ENCODE peak calls at places on chromosomes 2 and 18, in ten cellular contexts. One of them, this sample, is unnamed.

GRCh38 chr2:28411956-28412609 is 19.4 kb downstream of the FOSL2 start:
- DNase-seq in K562: no peak
- DNase-seq in SJSA1: no peak
- DNase-seq in uterus: no peak
- DNase-seq in heart left ventricle: no peak
- DNase-seq in heart right ventricle: no peak
- DNase-seq in fibroblast of lung: no peak
- DNase-seq in epithelial cell of prostate: no peak
- DNase-seq in IMR-90: no peak
- DNase-seq in RWPE1: no peak
- DNase-seq in this sample: no peak

GRCh38 chr2:138831154-138831553 is 51.0 kb upstream of the NXPH2 start:
- DNase-seq in K562: no peak
- DNase-seq in SJSA1: no peak
- DNase-seq in uterus: no peak
- DNase-seq in heart left ventricle: no peak
- DNase-seq in heart right ventricle: no peak
- DNase-seq in fibroblast of lung: no peak
- DNase-seq in epithelial cell of prostate: no peak
- DNase-seq in IMR-90: no peak
- DNase-seq in RWPE1: no peak
- DNase-seq in this sample: no peak

GRCh38 chr2:218516614-218517013 is 51.5 kb downstream of the USP37 start:
- DNase-seq in K562: peak
- DNase-seq in SJSA1: no peak
- DNase-seq in uterus: no peak
- DNase-seq in heart left ventricle: no peak
- DNase-seq in heart right ventricle: no peak
- DNase-seq in fibroblast of lung: peak
- DNase-seq in epithelial cell of prostate: no peak
- DNase-seq in IMR-90: peak
- DNase-seq in RWPE1: no peak
- DNase-seq in this sample: no peak

GRCh38 chr18:77597726-77598125 is 348.1 kb downstream of the GALR1 start:
- DNase-seq in K562: no peak
- DNase-seq in SJSA1: no peak
- DNase-seq in uterus: no peak
- DNase-seq in heart left ventricle: no peak
- DNase-seq in heart right ventricle: no peak
- DNase-seq in fibroblast of lung: no peak
- DNase-seq in epithelial cell of prostate: no peak
- DNase-seq in IMR-90: no peak
- DNase-seq in RWPE1: no peak
- DNase-seq in this sample: no peak

GRCh38 chr2:195592101-195592500 is 64.9 kb upstream of the SLC39A10 start:
- DNase-seq in K562: no peak
- DNase-seq in SJSA1: no peak
- DNase-seq in uterus: no peak
- DNase-seq in heart left ventricle: no peak
- DNase-seq in heart right ventricle: no peak
- DNase-seq in fibroblast of lung: no peak
- DNase-seq in epithelial cell of prostate: no peak
- DNase-seq in IMR-90: no peak
- DNase-seq in RWPE1: no peak
- DNase-seq in this sample: no peak

GRCh38 chr18:45527891-45528290 is 87.4 kb upstream of the SLC14A2 start:
- DNase-seq in K562: no peak
- DNase-seq in SJSA1: no peak
- DNase-seq in uterus: no peak
- DNase-seq in heart left ventricle: no peak
- DNase-seq in heart right ventricle: no peak
- DNase-seq in fibroblast of lung: no peak
- DNase-seq in epithelial cell of prostate: peak
- DNase-seq in IMR-90: no peak
- DNase-seq in RWPE1: no peak
- DNase-seq in this sample: no peak

GRCh38 chr2:39991298-39991697 is 212.2 kb upstream of the THUMPD2 start:
- DNase-seq in K562: no peak
- DNase-seq in SJSA1: no peak
- DNase-seq in uterus: no peak
- DNase-seq in heart left ventricle: no peak
- DNase-seq in heart right ventricle: no peak
- DNase-seq in fibroblast of lung: peak
- DNase-seq in epithelial cell of prostate: no peak
- DNase-seq in IMR-90: peak
- DNase-seq in RWPE1: no peak
- DNase-seq in this sample: no peak

GRCh38 chr18:62030091-62030985 is 137.5 kb upstream of the RNF152 start:
- DNase-seq in K562: no peak
- DNase-seq in SJSA1: peak
- DNase-seq in uterus: no peak
- DNase-seq in heart left ventricle: no peak
- DNase-seq in heart right ventricle: no peak
- DNase-seq in fibroblast of lung: no peak
- DNase-seq in epithelial cell of prostate: no peak
- DNase-seq in IMR-90: no peak
- DNase-seq in RWPE1: no peak
- DNase-seq in this sample: no peak

GRCh38 chr2:53490659-53491058 is 276.9 kb upstream of the CHAC2 start:
- DNase-seq in K562: no peak
- DNase-seq in SJSA1: peak
- DNase-seq in uterus: peak
- DNase-seq in heart left ventricle: peak
- DNase-seq in heart right ventricle: peak
- DNase-seq in fibroblast of lung: no peak
- DNase-seq in epithelial cell of prostate: no peak
- DNase-seq in IMR-90: peak
- DNase-seq in RWPE1: no peak
- DNase-seq in this sample: no peak

GRCh38 chr2:196103626-196104025 is 35.0 kb upstream of the DNAH7 start:
- DNase-seq in K562: no peak
- DNase-seq in SJSA1: no peak
- DNase-seq in uterus: no peak
- DNase-seq in heart left ventricle: no peak
- DNase-seq in heart right ventricle: no peak
- DNase-seq in fibroblast of lung: no peak
- DNase-seq in epithelial cell of prostate: no peak
- DNase-seq in IMR-90: no peak
- DNase-seq in RWPE1: no peak
- DNase-seq in this sample: no peak

GRCh38 chr2:134453973-134454372 is 200.1 kb downstream of the MGAT5 start:
- DNase-seq in K562: no peak
- DNase-seq in SJSA1: no peak
- DNase-seq in uterus: no peak
- DNase-seq in heart left ventricle: no peak
- DNase-seq in heart right ventricle: no peak
- DNase-seq in fibroblast of lung: no peak
- DNase-seq in epithelial cell of prostate: no peak
- DNase-seq in IMR-90: no peak
- DNase-seq in RWPE1: no peak
- DNase-seq in this sample: no peak

GRCh38 chr2:233470007-233470687 is 96.4 kb downstream of the USP40 start:
- DNase-seq in K562: peak
- DNase-seq in SJSA1: no peak
- DNase-seq in uterus: peak
- DNase-seq in heart left ventricle: peak
- DNase-seq in heart right ventricle: peak
- DNase-seq in fibroblast of lung: peak
- DNase-seq in epithelial cell of prostate: no peak
- DNase-seq in IMR-90: no peak
- DNase-seq in RWPE1: no peak
- DNase-seq in this sample: no peak

GRCh38 chr18:55385770-55386169 is 202.2 kb downstream of the TCF4 start:
- DNase-seq in K562: peak
- DNase-seq in SJSA1: no peak
- DNase-seq in uterus: no peak
- DNase-seq in heart left ventricle: no peak
- DNase-seq in heart right ventricle: no peak
- DNase-seq in fibroblast of lung: no peak
- DNase-seq in epithelial cell of prostate: no peak
- DNase-seq in IMR-90: no peak
- DNase-seq in RWPE1: no peak
- DNase-seq in this sample: peak

GRCh38 chr2:12720181-12720580 is 3.4 kb downstream of the TRIB2 start:
- DNase-seq in K562: peak
- DNase-seq in SJSA1: peak
- DNase-seq in uterus: no peak
- DNase-seq in heart left ventricle: no peak
- DNase-seq in heart right ventricle: no peak
- DNase-seq in fibroblast of lung: peak
- DNase-seq in epithelial cell of prostate: no peak
- DNase-seq in IMR-90: peak
- DNase-seq in RWPE1: no peak
- DNase-seq in this sample: peak

GRCh38 chr2:29182920-29183319 is 67.7 kb downstream of the CLIP4 start:
- DNase-seq in K562: no peak
- DNase-seq in SJSA1: no peak
- DNase-seq in uterus: no peak
- DNase-seq in heart left ventricle: no peak
- DNase-seq in heart right ventricle: no peak
- DNase-seq in fibroblast of lung: peak
- DNase-seq in epithelial cell of prostate: no peak
- DNase-seq in IMR-90: peak
- DNase-seq in RWPE1: no peak
- DNase-seq in this sample: no peak

GRCh38 chr2:240389302-240389805 is 46.1 kb upstream of the GPC1 start:
- DNase-seq in K562: no peak
- DNase-seq in SJSA1: no peak
- DNase-seq in uterus: no peak
- DNase-seq in heart left ventricle: peak
- DNase-seq in heart right ventricle: no peak
- DNase-seq in fibroblast of lung: no peak
- DNase-seq in epithelial cell of prostate: no peak
- DNase-seq in IMR-90: no peak
- DNase-seq in RWPE1: no peak
- DNase-seq in this sample: no peak

GRCh38 chr2:74982581-74982980 is 24.1 kb downstream of the POLE4 start:
- DNase-seq in K562: peak
- DNase-seq in SJSA1: no peak
- DNase-seq in uterus: no peak
- DNase-seq in heart left ventricle: no peak
- DNase-seq in heart right ventricle: no peak
- DNase-seq in fibroblast of lung: peak
- DNase-seq in epithelial cell of prostate: no peak
- DNase-seq in IMR-90: no peak
- DNase-seq in RWPE1: peak
- DNase-seq in this sample: no peak

GRCh38 chr2:81974216-81974615 is 1669.7 kb upstream of the LRRTM1 start:
- DNase-seq in K562: no peak
- DNase-seq in SJSA1: no peak
- DNase-seq in uterus: no peak
- DNase-seq in heart left ventricle: no peak
- DNase-seq in heart right ventricle: no peak
- DNase-seq in fibroblast of lung: no peak
- DNase-seq in epithelial cell of prostate: no peak
- DNase-seq in IMR-90: no peak
- DNase-seq in RWPE1: no peak
- DNase-seq in this sample: no peak
- H3K27ac ChIP-seq in K562: no peak
- H3K27ac ChIP-seq in SJSA1: no peak
- H3K27ac ChIP-seq in uterus: no peak
- H3K27ac ChIP-seq in heart left ventricle: no peak
- H3K27ac ChIP-seq in heart right ventricle: no peak
- H3K27ac ChIP-seq in fibroblast of lung: no peak
- H3K27ac ChIP-seq in epithelial cell of prostate: no peak
- H3K27ac ChIP-seq in IMR-90: no peak
- H3K27ac ChIP-seq in RWPE1: no peak
- H3K27ac ChIP-seq in this sample: no peak

GRCh38 chr2:225494100-225494459 is 94.6 kb downstream of the NYAP2 start:
- DNase-seq in K562: no peak
- DNase-seq in SJSA1: no peak
- DNase-seq in uterus: no peak
- DNase-seq in heart left ventricle: no peak
- DNase-seq in heart right ventricle: no peak
- DNase-seq in fibroblast of lung: no peak
- DNase-seq in epithelial cell of prostate: peak
- DNase-seq in IMR-90: no peak
- DNase-seq in RWPE1: no peak
- DNase-seq in this sample: no peak
- H3K27ac ChIP-seq in K562: no peak
- H3K27ac ChIP-seq in SJSA1: no peak
- H3K27ac ChIP-seq in uterus: no peak
- H3K27ac ChIP-seq in heart left ventricle: no peak
- H3K27ac ChIP-seq in heart right ventricle: no peak
- H3K27ac ChIP-seq in fibroblast of lung: no peak
- H3K27ac ChIP-seq in epithelial cell of prostate: peak
- H3K27ac ChIP-seq in IMR-90: no peak
- H3K27ac ChIP-seq in RWPE1: no peak
- H3K27ac ChIP-seq in this sample: no peak

GRCh38 chr2:55223958-55224760 is 7.9 kb downstream of the CLHC1 start:
- DNase-seq in K562: peak
- DNase-seq in SJSA1: no peak
- DNase-seq in uterus: no peak
- DNase-seq in heart left ventricle: no peak
- DNase-seq in heart right ventricle: no peak
- DNase-seq in fibroblast of lung: no peak
- DNase-seq in epithelial cell of prostate: no peak
- DNase-seq in IMR-90: no peak
- DNase-seq in RWPE1: no peak
- DNase-seq in this sample: no peak
- H3K27ac ChIP-seq in K562: peak
- H3K27ac ChIP-seq in SJSA1: no peak
- H3K27ac ChIP-seq in uterus: peak
- H3K27ac ChIP-seq in heart left ventricle: peak
- H3K27ac ChIP-seq in heart right ventricle: peak
- H3K27ac ChIP-seq in fibroblast of lung: no peak
- H3K27ac ChIP-seq in epithelial cell of prostate: no peak
- H3K27ac ChIP-seq in IMR-90: no peak
- H3K27ac ChIP-seq in RWPE1: peak
- H3K27ac ChIP-seq in this sample: no peak

GRCh38 chr18:27922780-27923179 is 254.2 kb downstream of the CDH2 start:
- DNase-seq in K562: no peak
- DNase-seq in SJSA1: no peak
- DNase-seq in uterus: no peak
- DNase-seq in heart left ventricle: no peak
- DNase-seq in heart right ventricle: no peak
- DNase-seq in fibroblast of lung: no peak
- DNase-seq in epithelial cell of prostate: no peak
- DNase-seq in IMR-90: no peak
- DNase-seq in RWPE1: no peak
- DNase-seq in this sample: no peak

GRCh38 chr18:27921904-27922541 is 254.9 kb downstream of the CDH2 start:
- DNase-seq in K562: no peak
- DNase-seq in SJSA1: peak
- DNase-seq in uterus: no peak
- DNase-seq in heart left ventricle: no peak
- DNase-seq in heart right ventricle: no peak
- DNase-seq in fibroblast of lung: peak
- DNase-seq in epithelial cell of prostate: peak
- DNase-seq in IMR-90: peak
- DNase-seq in RWPE1: peak
- DNase-seq in this sample: no peak

GRCh38 chr18:27921392-27921791 is 255.5 kb downstream of the CDH2 start:
- DNase-seq in K562: no peak
- DNase-seq in SJSA1: no peak
- DNase-seq in uterus: no peak
- DNase-seq in heart left ventricle: no peak
- DNase-seq in heart right ventricle: no peak
- DNase-seq in fibroblast of lung: no peak
- DNase-seq in epithelial cell of prostate: no peak
- DNase-seq in IMR-90: no peak
- DNase-seq in RWPE1: no peak
- DNase-seq in this sample: no peak
- H3K27ac ChIP-seq in K562: no peak
- H3K27ac ChIP-seq in SJSA1: peak
- H3K27ac ChIP-seq in uterus: no peak
- H3K27ac ChIP-seq in heart left ventricle: no peak
- H3K27ac ChIP-seq in heart right ventricle: no peak
- H3K27ac ChIP-seq in fibroblast of lung: no peak
- H3K27ac ChIP-seq in epithelial cell of prostate: peak
- H3K27ac ChIP-seq in IMR-90: no peak
- H3K27ac ChIP-seq in RWPE1: peak
- H3K27ac ChIP-seq in this sample: no peak

This sample was measured in endothelial cell of umbilical vein.